ENCODE peak calls at places on chromosomes 16 and 17, in seven cellular contexts. One of them, this sample, is unnamed.

GRCh38 chr16:83253526-83253925 is 554.3 kb upstream of the HSBP1 start:
- DNase-seq in NCI-H1092: no peak
- DNase-seq in progenitor cell of endocrine pancreas: no peak
- DNase-seq in left lung: no peak
- DNase-seq in activated CD8-positive, alpha-beta memory T cell treated with anti-CD3 and anti-CD28 coated beads, Interleukin-2, amount 50 U/mL, for 48 hours: no peak
- DNase-seq in cardiac fibroblast: no peak
- DNase-seq in RWPE1: no peak
- DNase-seq in this sample: no peak

GRCh38 chr17:17491546-17491988 is 4.6 kb downstream of the RASD1 start:
- DNase-seq in left lung: no peak
- DNase-seq in NCI-H1092: no peak
- DNase-seq in RWPE1: no peak
- DNase-seq in progenitor cell of endocrine pancreas: peak; percentile 7
- DNase-seq in activated CD8-positive, alpha-beta memory T cell treated with anti-CD3 and anti-CD28 coated beads, Interleukin-2, amount 50 U/mL, for 48 hours: no peak
- DNase-seq in cardiac fibroblast: no peak
- DNase-seq in this sample: peak; percentile 58

GRCh38 chr17:20999044-20999573 is 43.7 kb downstream of the USP22 start:
- DNase-seq in NCI-H1092: no peak
- DNase-seq in left lung: peak; percentile 54
- DNase-seq in RWPE1: no peak
- DNase-seq in activated CD8-positive, alpha-beta memory T cell treated with anti-CD3 and anti-CD28 coated beads, Interleukin-2, amount 50 U/mL, for 48 hours: no peak
- DNase-seq in cardiac fibroblast: peak; percentile 38
- DNase-seq in progenitor cell of endocrine pancreas: no peak
- DNase-seq in this sample: peak; percentile 65

GRCh38 chr16:87044031-87044380 is 273.2 kb downstream of the C16orf95 start:
- DNase-seq in activated CD8-positive, alpha-beta memory T cell treated with anti-CD3 and anti-CD28 coated beads, Interleukin-2, amount 50 U/mL, for 48 hours: no peak
- DNase-seq in cardiac fibroblast: no peak
- DNase-seq in progenitor cell of endocrine pancreas: no peak
- DNase-seq in NCI-H1092: no peak
- DNase-seq in RWPE1: no peak
- DNase-seq in left lung: no peak
- DNase-seq in this sample: no peak

GRCh38 chr17:40518401-40519088 is 17.1 kb upstream of the TNS4 start:
- DNase-seq in activated CD8-positive, alpha-beta memory T cell treated with anti-CD3 and anti-CD28 coated beads, Interleukin-2, amount 50 U/mL, for 48 hours: no peak
- DNase-seq in left lung: peak; percentile 44
- DNase-seq in RWPE1: peak; percentile 89
- DNase-seq in progenitor cell of endocrine pancreas: no peak
- DNase-seq in cardiac fibroblast: no peak
- DNase-seq in NCI-H1092: no peak
- DNase-seq in this sample: no peak

GRCh38 chr17:78173025-78173715 is 4.8 kb downstream of the SYNGR2 start:
- DNase-seq in left lung: no peak
- DNase-seq in progenitor cell of endocrine pancreas: no peak
- DNase-seq in cardiac fibroblast: no peak
- DNase-seq in activated CD8-positive, alpha-beta memory T cell treated with anti-CD3 and anti-CD28 coated beads, Interleukin-2, amount 50 U/mL, for 48 hours: no peak
- DNase-seq in NCI-H1092: no peak
- DNase-seq in RWPE1: no peak
- DNase-seq in this sample: no peak

GRCh38 chr16:22206847-22207714 is 1.0 kb downstream of the EEF2K start:
- DNase-seq in RWPE1: peak; percentile 56
- DNase-seq in activated CD8-positive, alpha-beta memory T cell treated with anti-CD3 and anti-CD28 coated beads, Interleukin-2, amount 50 U/mL, for 48 hours: peak; percentile 88
- DNase-seq in left lung: peak; percentile 83
- DNase-seq in NCI-H1092: peak; percentile 46
- DNase-seq in cardiac fibroblast: peak; percentile 89
- DNase-seq in progenitor cell of endocrine pancreas: no peak
- DNase-seq in this sample: peak; percentile 68

GRCh38 chr17:41664587-41665565 is 23.8 kb upstream of the EIF1 start:
- DNase-seq in activated CD8-positive, alpha-beta memory T cell treated with anti-CD3 and anti-CD28 coated beads, Interleukin-2, amount 50 U/mL, for 48 hours: no peak
- DNase-seq in RWPE1: no peak
- DNase-seq in cardiac fibroblast: no peak
- DNase-seq in left lung: no peak
- DNase-seq in NCI-H1092: no peak
- DNase-seq in progenitor cell of endocrine pancreas: no peak
- DNase-seq in this sample: no peak

GRCh38 chr17:74957935-74958549 is 14.5 kb downstream of the HID1 start:
- DNase-seq in NCI-H1092: peak; percentile 24
- DNase-seq in progenitor cell of endocrine pancreas: peak; percentile 87
- DNase-seq in cardiac fibroblast: peak; percentile 63
- DNase-seq in left lung: peak; percentile 68
- DNase-seq in RWPE1: peak; percentile 78
- DNase-seq in activated CD8-positive, alpha-beta memory T cell treated with anti-CD3 and anti-CD28 coated beads, Interleukin-2, amount 50 U/mL, for 48 hours: peak; percentile 99
- DNase-seq in this sample: peak; percentile 66

GRCh38 chr17:7038025-7038862 is 2.4 kb downstream of the SLC16A13 start:
- DNase-seq in NCI-H1092: no peak
- DNase-seq in progenitor cell of endocrine pancreas: no peak
- DNase-seq in cardiac fibroblast: no peak
- DNase-seq in activated CD8-positive, alpha-beta memory T cell treated with anti-CD3 and anti-CD28 coated beads, Interleukin-2, amount 50 U/mL, for 48 hours: no peak
- DNase-seq in RWPE1: no peak
- DNase-seq in left lung: no peak
- DNase-seq in this sample: no peak

GRCh38 chr16:28497861-28498599 is 3.6 kb downstream of the APOBR start:
- DNase-seq in left lung: no peak
- DNase-seq in cardiac fibroblast: no peak
- DNase-seq in RWPE1: no peak
- DNase-seq in activated CD8-positive, alpha-beta memory T cell treated with anti-CD3 and anti-CD28 coated beads, Interleukin-2, amount 50 U/mL, for 48 hours: no peak
- DNase-seq in progenitor cell of endocrine pancreas: no peak
- DNase-seq in NCI-H1092: no peak
- DNase-seq in this sample: no peak

GRCh38 chr17:59572301-59572924 is 7.0 kb downstream of the DHX40 start:
- DNase-seq in left lung: no peak
- DNase-seq in progenitor cell of endocrine pancreas: no peak
- DNase-seq in cardiac fibroblast: peak; percentile 55
- DNase-seq in NCI-H1092: no peak
- DNase-seq in activated CD8-positive, alpha-beta memory T cell treated with anti-CD3 and anti-CD28 coated beads, Interleukin-2, amount 50 U/mL, for 48 hours: no peak
- DNase-seq in RWPE1: no peak
- DNase-seq in this sample: no peak

GRCh38 chr16:1337486-1337885 is 4.0 kb downstream of the BAIAP3 start:
- DNase-seq in activated CD8-positive, alpha-beta memory T cell treated with anti-CD3 and anti-CD28 coated beads, Interleukin-2, amount 50 U/mL, for 48 hours: no peak
- DNase-seq in RWPE1: no peak
- DNase-seq in progenitor cell of endocrine pancreas: no peak
- DNase-seq in left lung: no peak
- DNase-seq in cardiac fibroblast: no peak
- DNase-seq in NCI-H1092: no peak
- DNase-seq in this sample: no peak

GRCh38 chr17:81712468-81713003 is 452 bp downstream of the SLC25A10 start:
- DNase-seq in progenitor cell of endocrine pancreas: peak; percentile 35
- DNase-seq in RWPE1: no peak
- DNase-seq in NCI-H1092: no peak
- DNase-seq in left lung: no peak
- DNase-seq in cardiac fibroblast: no peak
- DNase-seq in activated CD8-positive, alpha-beta memory T cell treated with anti-CD3 and anti-CD28 coated beads, Interleukin-2, amount 50 U/mL, for 48 hours: no peak
- DNase-seq in this sample: no peak

GRCh38 chr16:48478418-48478817 is 93.2 kb upstream of the SIAH1 start:
- DNase-seq in cardiac fibroblast: peak; percentile 20
- DNase-seq in activated CD8-positive, alpha-beta memory T cell treated with anti-CD3 and anti-CD28 coated beads, Interleukin-2, amount 50 U/mL, for 48 hours: no peak
- DNase-seq in progenitor cell of endocrine pancreas: no peak
- DNase-seq in NCI-H1092: no peak
- DNase-seq in left lung: no peak
- DNase-seq in RWPE1: no peak
- DNase-seq in this sample: no peak

GRCh38 chr17:3894927-3895343 is 2.1 kb upstream of the CAMKK1 start:
- DNase-seq in left lung: peak; percentile 67
- DNase-seq in activated CD8-positive, alpha-beta memory T cell treated with anti-CD3 and anti-CD28 coated beads, Interleukin-2, amount 50 U/mL, for 48 hours: no peak
- DNase-seq in cardiac fibroblast: peak; percentile 81
- DNase-seq in NCI-H1092: no peak
- DNase-seq in progenitor cell of endocrine pancreas: no peak
- DNase-seq in RWPE1: no peak
- DNase-seq in this sample: no peak

This sample was measured in posterior cingulate gyrus.